ENCODE peak calls at places on chromosomes 6 and 20, in six cellular contexts. One of them, this sample, is unnamed.

GRCh38 chr6:64330694-64331309 is 695.2 kb downstream of the PHF3 start:
- DNase-seq in effector CD4-positive, alpha-beta T cell: no peak
- DNase-seq in G401: peak; percentile 46
- DNase-seq in SJSA1: peak; percentile 12
- DNase-seq in H9: peak; percentile 69
- DNase-seq in CD8-positive, alpha-beta memory T cell: no peak
- DNase-seq in this sample: no peak

GRCh38 chr6:135033238-135033637 is 21.4 kb downstream of the HBS1L start:
- DNase-seq in SJSA1: no peak
- DNase-seq in H9: no peak
- DNase-seq in CD8-positive, alpha-beta memory T cell: no peak
- DNase-seq in effector CD4-positive, alpha-beta T cell: no peak
- DNase-seq in G401: no peak
- DNase-seq in this sample: no peak

GRCh38 chr6:106501836-106502447 is 127.4 kb downstream of the RTN4IP1 start:
- DNase-seq in CD8-positive, alpha-beta memory T cell: no peak
- DNase-seq in H9: no peak
- DNase-seq in SJSA1: no peak
- DNase-seq in effector CD4-positive, alpha-beta T cell: no peak
- DNase-seq in G401: no peak
- DNase-seq in this sample: no peak

GRCh38 chr6:18632670-18633410 is 245.7 kb downstream of the RNF144B start:
- DNase-seq in H9: no peak
- DNase-seq in SJSA1: no peak
- DNase-seq in G401: no peak
- DNase-seq in CD8-positive, alpha-beta memory T cell: no peak
- DNase-seq in effector CD4-positive, alpha-beta T cell: no peak
- DNase-seq in this sample: no peak

GRCh38 chr6:111265842-111266241 is 178.5 kb downstream of the SLC16A10 start:
- DNase-seq in effector CD4-positive, alpha-beta T cell: no peak
- DNase-seq in G401: no peak
- DNase-seq in CD8-positive, alpha-beta memory T cell: no peak
- DNase-seq in H9: no peak
- DNase-seq in SJSA1: no peak
- DNase-seq in this sample: no peak

GRCh38 chr6:26493258-26493657 is 6.8 kb upstream of the BTN1A1 start:
- DNase-seq in SJSA1: peak; percentile 21
- DNase-seq in CD8-positive, alpha-beta memory T cell: peak; percentile 18
- DNase-seq in G401: peak; percentile 15
- DNase-seq in H9: no peak
- DNase-seq in effector CD4-positive, alpha-beta T cell: no peak
- DNase-seq in this sample: no peak

GRCh38 chr6:10180138-10181074 is 234.5 kb downstream of the TFAP2A start:
- DNase-seq in SJSA1: no peak
- DNase-seq in CD8-positive, alpha-beta memory T cell: no peak
- DNase-seq in effector CD4-positive, alpha-beta T cell: no peak
- DNase-seq in G401: no peak
- DNase-seq in H9: no peak
- DNase-seq in this sample: no peak

GRCh38 chr20:46883847-46884246 is 10.8 kb upstream of the EYA2 start:
- DNase-seq in effector CD4-positive, alpha-beta T cell: no peak
- DNase-seq in G401: no peak
- DNase-seq in H9: no peak
- DNase-seq in SJSA1: no peak
- DNase-seq in CD8-positive, alpha-beta memory T cell: no peak
- DNase-seq in this sample: no peak

GRCh38 chr6:80425089-80425823 is 318.8 kb downstream of the BCKDHB start:
- DNase-seq in CD8-positive, alpha-beta memory T cell: no peak
- DNase-seq in SJSA1: peak; percentile 95
- DNase-seq in H9: no peak
- DNase-seq in effector CD4-positive, alpha-beta T cell: no peak
- DNase-seq in G401: no peak
- DNase-seq in this sample: no peak

GRCh38 chr6:53615633-53616449 is 49.7 kb downstream of the KLHL31 start:
- DNase-seq in G401: no peak
- DNase-seq in SJSA1: no peak
- DNase-seq in H9: no peak
- DNase-seq in effector CD4-positive, alpha-beta T cell: no peak
- DNase-seq in CD8-positive, alpha-beta memory T cell: no peak
- DNase-seq in this sample: no peak

GRCh38 chr20:40435146-40435545 is 253.9 kb downstream of the MAFB start:
- DNase-seq in SJSA1: no peak
- DNase-seq in H9: no peak
- DNase-seq in CD8-positive, alpha-beta memory T cell: no peak
- DNase-seq in G401: no peak
- DNase-seq in effector CD4-positive, alpha-beta T cell: no peak
- DNase-seq in this sample: no peak

GRCh38 chr6:143286280-143286795 is 164.2 kb downstream of the ADAT2 start:
- DNase-seq in effector CD4-positive, alpha-beta T cell: no peak
- DNase-seq in CD8-positive, alpha-beta memory T cell: no peak
- DNase-seq in G401: no peak
- DNase-seq in H9: no peak
- DNase-seq in SJSA1: peak; percentile 58
- DNase-seq in this sample: no peak

GRCh38 chr20:20450461-20451027 is 82.6 kb downstream of the INSM1 start:
- DNase-seq in SJSA1: no peak
- DNase-seq in CD8-positive, alpha-beta memory T cell: no peak
- DNase-seq in effector CD4-positive, alpha-beta T cell: no peak
- DNase-seq in G401: peak; percentile 97
- DNase-seq in H9: no peak
- DNase-seq in this sample: no peak

GRCh38 chr20:62159835-62160234 is 16.3 kb downstream of the SS18L1 start:
- DNase-seq in SJSA1: no peak
- DNase-seq in H9: no peak
- DNase-seq in CD8-positive, alpha-beta memory T cell: no peak
- DNase-seq in G401: peak; percentile 72
- DNase-seq in effector CD4-positive, alpha-beta T cell: no peak
- DNase-seq in this sample: no peak

GRCh38 chr6:122014961-122015360 is 384.5 kb upstream of the HSF2 start:
- DNase-seq in G401: no peak
- DNase-seq in CD8-positive, alpha-beta memory T cell: no peak
- DNase-seq in H9: no peak
- DNase-seq in effector CD4-positive, alpha-beta T cell: no peak
- DNase-seq in SJSA1: peak; percentile 52
- DNase-seq in this sample: no peak

GRCh38 chr20:63163596-63164560 is 52.1 kb downstream of the YTHDF1 start:
- DNase-seq in effector CD4-positive, alpha-beta T cell: no peak
- DNase-seq in H9: no peak
- DNase-seq in SJSA1: no peak
- DNase-seq in CD8-positive, alpha-beta memory T cell: no peak
- DNase-seq in G401: no peak
- DNase-seq in this sample: no peak

GRCh38 chr6:88840289-88840688 is 123.1 kb downstream of the RNGTT start:
- DNase-seq in G401: no peak
- DNase-seq in H9: no peak
- DNase-seq in SJSA1: no peak
- DNase-seq in CD8-positive, alpha-beta memory T cell: no peak
- DNase-seq in effector CD4-positive, alpha-beta T cell: no peak
- DNase-seq in this sample: no peak

GRCh38 chr6:13913226-13914001 is 11.3 kb upstream of the RNF182 start:
- DNase-seq in SJSA1: no peak
- DNase-seq in CD8-positive, alpha-beta memory T cell: no peak
- DNase-seq in H9: no peak
- DNase-seq in G401: no peak
- DNase-seq in effector CD4-positive, alpha-beta T cell: no peak
- DNase-seq in this sample: no peak

GRCh38 chr6:34982424-34982852 is 93.4 kb downstream of the ANKS1A start:
- DNase-seq in H9: no peak
- DNase-seq in SJSA1: peak; percentile 25
- DNase-seq in effector CD4-positive, alpha-beta T cell: no peak
- DNase-seq in G401: peak; percentile 47
- DNase-seq in CD8-positive, alpha-beta memory T cell: no peak
- DNase-seq in this sample: no peak

GRCh38 chr6:110364364-110364763 is 6.2 kb upstream of the METTL24 start:
- DNase-seq in CD8-positive, alpha-beta memory T cell: no peak
- DNase-seq in H9: no peak
- DNase-seq in G401: no peak
- DNase-seq in SJSA1: peak; percentile 84
- DNase-seq in effector CD4-positive, alpha-beta T cell: no peak
- DNase-seq in this sample: no peak

GRCh38 chr6:2909718-2910117 is 6.6 kb upstream of the SERPINB9 start:
- DNase-seq in SJSA1: no peak
- DNase-seq in G401: no peak
- DNase-seq in effector CD4-positive, alpha-beta T cell: no peak
- DNase-seq in CD8-positive, alpha-beta memory T cell: no peak
- DNase-seq in H9: peak; percentile 24
- DNase-seq in this sample: no peak

GRCh38 chr6:31659649-31660223 is 842 bp downstream of the C6orf47 start:
- DNase-seq in effector CD4-positive, alpha-beta T cell: no peak
- DNase-seq in H9: no peak
- DNase-seq in SJSA1: peak; percentile 35
- DNase-seq in CD8-positive, alpha-beta memory T cell: no peak
- DNase-seq in G401: no peak
- DNase-seq in this sample: no peak

GRCh38 chr6:69584913-69585729 is 211.7 kb downstream of the LMBRD1 start:
- DNase-seq in effector CD4-positive, alpha-beta T cell: no peak
- DNase-seq in G401: peak; percentile 94
- DNase-seq in H9: no peak
- DNase-seq in SJSA1: no peak
- DNase-seq in CD8-positive, alpha-beta memory T cell: no peak
- DNase-seq in this sample: no peak

GRCh38 chr6:31597006-31597405 is 4.2 kb upstream of the NCR3 start:
- DNase-seq in H9: no peak
- DNase-seq in effector CD4-positive, alpha-beta T cell: no peak
- DNase-seq in SJSA1: peak; percentile 28
- DNase-seq in G401: no peak
- DNase-seq in CD8-positive, alpha-beta memory T cell: peak; percentile 80
- DNase-seq in this sample: peak; percentile 13

GRCh38 chr6:2563635-2564034 is 187.1 kb downstream of the MYLK4 start:
- DNase-seq in SJSA1: peak; percentile 46
- DNase-seq in effector CD4-positive, alpha-beta T cell: no peak
- DNase-seq in H9: no peak
- DNase-seq in G401: no peak
- DNase-seq in CD8-positive, alpha-beta memory T cell: no peak
- DNase-seq in this sample: no peak

GRCh38 chr6:121413831-121414368 is 21.5 kb upstream of the GJA1 start:
- DNase-seq in G401: no peak
- DNase-seq in CD8-positive, alpha-beta memory T cell: no peak
- DNase-seq in H9: no peak
- DNase-seq in effector CD4-positive, alpha-beta T cell: no peak
- DNase-seq in SJSA1: no peak
- DNase-seq in this sample: no peak

GRCh38 chr20:55103188-55103587 is 627.8 kb downstream of the DOK5 start:
- DNase-seq in G401: no peak
- DNase-seq in effector CD4-positive, alpha-beta T cell: no peak
- DNase-seq in CD8-positive, alpha-beta memory T cell: no peak
- DNase-seq in SJSA1: no peak
- DNase-seq in H9: no peak
- DNase-seq in this sample: no peak

GRCh38 chr20:32871622-32872160 is 13.0 kb downstream of the EFCAB8 start:
- DNase-seq in H9: no peak
- DNase-seq in CD8-positive, alpha-beta memory T cell: no peak
- DNase-seq in effector CD4-positive, alpha-beta T cell: no peak
- DNase-seq in SJSA1: no peak
- DNase-seq in G401: no peak
- DNase-seq in this sample: no peak

GRCh38 chr6:346389-347030 is 45.0 kb upstream of the IRF4 start:
- DNase-seq in effector CD4-positive, alpha-beta T cell: no peak
- DNase-seq in SJSA1: no peak
- DNase-seq in G401: no peak
- DNase-seq in CD8-positive, alpha-beta memory T cell: no peak
- DNase-seq in H9: no peak
- DNase-seq in this sample: no peak

GRCh38 chr6:572596-573265 is 84.2 kb downstream of the HUS1B start:
- DNase-seq in SJSA1: no peak
- DNase-seq in effector CD4-positive, alpha-beta T cell: no peak
- DNase-seq in G401: no peak
- DNase-seq in H9: no peak
- DNase-seq in CD8-positive, alpha-beta memory T cell: no peak
- DNase-seq in this sample: no peak

GRCh38 chr20:11853359-11853758 is 64.3 kb upstream of the BTBD3 start:
- DNase-seq in CD8-positive, alpha-beta memory T cell: no peak
- DNase-seq in H9: no peak
- DNase-seq in G401: no peak
- DNase-seq in SJSA1: no peak
- DNase-seq in effector CD4-positive, alpha-beta T cell: no peak
- DNase-seq in this sample: no peak

GRCh38 chr20:38152175-38153010 is 12.7 kb downstream of the TGM2 start:
- DNase-seq in CD8-positive, alpha-beta memory T cell: no peak
- DNase-seq in effector CD4-positive, alpha-beta T cell: no peak
- DNase-seq in SJSA1: peak; percentile 84
- DNase-seq in H9: no peak
- DNase-seq in G401: no peak
- DNase-seq in this sample: no peak

This sample was measured in effector CD8-positive, alpha-beta T cell.